ENCODE peak calls at places on chromosomes 16 and 17, in four cellular contexts. One of them, this sample, is unnamed.

GRCh38 chr17:43020789-43021738 is 1.1 kb downstream of the VAT1 start:
- DNase-seq in tibial nerve: peak; percentile 68
- DNase-seq in iris pigment epithelial cell: peak; percentile 71
- DNase-seq in RKO: peak; percentile 83
- DNase-seq in this sample: peak; percentile 82

GRCh38 chr17:9475259-9475658 is 100.4 kb downstream of the STX8 start:
- DNase-seq in RKO: no peak
- DNase-seq in tibial nerve: no peak
- DNase-seq in iris pigment epithelial cell: no peak
- DNase-seq in this sample: no peak

GRCh38 chr17:33335491-33336173 is 42.5 kb upstream of the ASIC2 start:
- DNase-seq in RKO: peak; percentile 7
- DNase-seq in iris pigment epithelial cell: no peak
- DNase-seq in tibial nerve: no peak
- DNase-seq in this sample: no peak

GRCh38 chr16:2092866-2093265 is 42.8 kb downstream of the PKD1 start:
- DNase-seq in tibial nerve: no peak
- DNase-seq in iris pigment epithelial cell: no peak
- DNase-seq in RKO: no peak
- DNase-seq in this sample: no peak

GRCh38 chr16:16143038-16143763 is 80.1 kb downstream of the ABCC6 start:
- DNase-seq in RKO: peak; percentile 51
- DNase-seq in iris pigment epithelial cell: no peak
- DNase-seq in tibial nerve: no peak
- DNase-seq in this sample: no peak

GRCh38 chr17:53150101-53150698 is 672.5 kb upstream of the KIF2B start:
- DNase-seq in RKO: peak; percentile 30
- DNase-seq in tibial nerve: no peak
- DNase-seq in iris pigment epithelial cell: no peak
- DNase-seq in this sample: no peak

GRCh38 chr16:78929798-78930197 is 670.7 kb downstream of the MAF start:
- DNase-seq in iris pigment epithelial cell: no peak
- DNase-seq in RKO: no peak
- DNase-seq in tibial nerve: no peak
- DNase-seq in this sample: no peak

GRCh38 chr16:6377956-6378355 is 954.7 kb upstream of the RBFOX1 start:
- DNase-seq in RKO: no peak
- DNase-seq in tibial nerve: no peak
- DNase-seq in iris pigment epithelial cell: no peak
- DNase-seq in this sample: no peak

GRCh38 chr17:19368119-19368660 is 5.7 kb upstream of the B9D1 start:
- DNase-seq in iris pigment epithelial cell: peak; percentile 36
- DNase-seq in tibial nerve: no peak
- DNase-seq in RKO: no peak
- DNase-seq in this sample: no peak

GRCh38 chr17:83191388-83192160 is 112.2 kb downstream of the METRNL start:
- DNase-seq in iris pigment epithelial cell: no peak
- DNase-seq in tibial nerve: peak; percentile 12
- DNase-seq in RKO: no peak
- DNase-seq in this sample: peak; percentile 21

GRCh38 chr16:89668790-89669158 is 11.1 kb downstream of the SPATA33 start:
- DNase-seq in tibial nerve: no peak
- DNase-seq in iris pigment epithelial cell: no peak
- DNase-seq in RKO: no peak
- DNase-seq in this sample: no peak

GRCh38 chr16:81939164-81940067 is 71.9 kb downstream of the SDR42E1 start:
- DNase-seq in tibial nerve: no peak
- DNase-seq in iris pigment epithelial cell: no peak
- DNase-seq in RKO: no peak
- DNase-seq in this sample: no peak

GRCh38 chr17:12089809-12090384 is 69.2 kb downstream of the MAP2K4 start:
- DNase-seq in tibial nerve: no peak
- DNase-seq in iris pigment epithelial cell: peak; percentile 85
- DNase-seq in RKO: peak; percentile 48
- DNase-seq in this sample: no peak

This sample was measured in Right ventricle myocardium inferior.